ENCODE peak calls at places on chromosome 2, in eight cellular contexts. L, F, T, Y, N, A, Z and R are unnamed samples.
A peak's percentile ranks its signal among the peaks of the same experiment; 100 is the strongest.

GRCh38 chr2:127658641-127659407 is 12.9 kb downstream of the GPR17 start:
- DNase-seq in A (no peak), T (no peak), Y (no peak), F (peak; percentile 93), N (no peak), L (no peak), Z (no peak), R (no peak)

GRCh38 chr2:190334479-190335224 is 8.7 kb upstream of the INPP1 start:
- DNase-seq in L (peak; percentile 30), A (no peak), T (no peak), Y (peak; percentile 47), N (no peak), F (no peak), Z (no peak), R (no peak)

GRCh38 chr2:140737006-140737405 is 1393.8 kb downstream of the LRP1B start:
- DNase-seq in L (no peak), Z (no peak), Y (no peak), N (no peak), T (no peak), F (no peak), A (no peak), R (no peak)

GRCh38 chr2:103401621-103402020 is 639.8 kb downstream of the TMEM182 start:
- DNase-seq in A (peak; percentile 95), N (no peak), Z (no peak), F (no peak), T (peak; percentile 59), Y (no peak), L (no peak), R (no peak)

GRCh38 chr2:7377861-7378569 is 460.8 kb downstream of the RNF144A start:
- DNase-seq in T (peak; percentile 83), N (no peak), Z (no peak), Y (no peak), A (peak; percentile 33), F (peak; percentile 66), L (no peak), R (no peak)

GRCh38 chr2:118846667-118847446 is 591 bp downstream of the EN1 start:
- DNase-seq in Y (no peak), A (peak; percentile 45), L (peak; percentile 41), N (no peak), F (no peak), T (no peak), Z (no peak), R (no peak)

GRCh38 chr2:23465982-23466381 is 81.0 kb downstream of the KLHL29 start:
- DNase-seq in Y (no peak), Z (no peak), L (no peak), N (no peak), A (no peak), T (no peak), F (no peak), R (no peak)

GRCh38 chr2:178363252-178363651 is 87.7 kb downstream of the PRKRA start:
- DNase-seq in N (no peak), F (no peak), A (no peak), L (no peak), Z (no peak), T (no peak), Y (no peak), R (no peak)

GRCh38 chr2:217751192-217751591 is 251.6 kb downstream of the TNS1 start:
- DNase-seq in Y (no peak), N (no peak), A (no peak), Z (peak; percentile 16), T (no peak), L (no peak), F (no peak), R (no peak)

GRCh38 chr2:41400057-41400665 is 647.7 kb upstream of the PKDCC start:
- DNase-seq in A (peak; percentile 40), N (peak; percentile 20), Z (no peak), T (peak; percentile 70), F (no peak), Y (no peak), L (no peak), R (no peak)

DNA sequence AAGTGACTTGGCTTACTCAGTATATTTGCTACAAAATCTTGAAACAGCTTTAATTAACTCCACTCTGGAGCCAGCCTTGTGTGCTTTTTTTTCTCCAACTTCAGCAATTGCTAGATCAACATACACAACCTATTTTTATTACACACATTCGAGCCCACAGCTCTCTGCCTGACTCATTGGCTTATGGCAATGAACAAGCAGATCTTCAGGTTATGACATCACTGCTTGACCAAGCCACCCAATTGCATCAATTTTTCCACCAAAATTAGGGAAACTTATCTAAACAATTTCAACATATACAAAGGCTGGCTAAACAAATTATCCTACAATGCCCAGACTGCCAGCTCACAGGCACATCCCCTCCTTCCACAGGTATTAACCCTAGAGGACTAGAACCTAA is 39.6 kb upstream of the PDK1 start:
- DNase-seq in F (no peak), L (peak; percentile 3), T (no peak), A (no peak), Z (no peak), N (no peak), Y (no peak), R (no peak)
- H3K9me3 ChIP-seq in F (peaks cover 18% of the 10 kb centered on the region), L (peaks cover 9% of the 10 kb centered on the region), T (no peaks in the 10 kb centered on the region), A (peaks cover 55% of the 10 kb centered on the region), Z (peaks cover 9% of the 10 kb centered on the region), N (peaks cover 20% of the 10 kb centered on the region), Y (peaks cover 32% of the 10 kb centered on the region), R (peaks cover 15% of the 10 kb centered on the region)

GRCh38 chr2:230805353-230806017 is 59.3 kb upstream of the ITM2C start:
- DNase-seq in F (no peak), Y (no peak), N (no peak), L (no peak), T (no peak), A (no peak), Z (no peak), R (no peak)
- H3K9me3 ChIP-seq in F (no peaks in the 10 kb centered on the region), Y (no peaks in the 10 kb centered on the region), N (no peaks in the 10 kb centered on the region), L (no peaks in the 10 kb centered on the region), T (no peaks in the 10 kb centered on the region), A (no peaks in the 10 kb centered on the region), Z (peaks cover under 1% of the 10 kb centered on the region), R (no peaks in the 10 kb centered on the region)

GRCh38 chr2:69538249-69538648 is 101.0 kb upstream of the NFU1 start:
- DNase-seq in L (no peak), N (no peak), Z (no peak), Y (no peak), T (no peak), F (no peak), A (no peak), R (no peak)
- H3K9me3 ChIP-seq in L (no peaks in the 10 kb centered on the region), N (no peaks in the 10 kb centered on the region), Z (peaks cover 4% of the 10 kb centered on the region), Y (peaks cover 3% of the 10 kb centered on the region), T (no peaks in the 10 kb centered on the region), F (peaks cover under 1% of the 10 kb centered on the region), A (no peaks in the 10 kb centered on the region), R (no peaks in the 10 kb centered on the region)

GRCh38 chr2:95014126-95014708 is 11.3 kb upstream of the MAL start:
- DNase-seq in L (no peak), A (no peak), N (no peak), T (no peak), F (no peak), Z (no peak), Y (no peak), R (no peak)

GRCh38 chr2:95010697-95011096 is 14.8 kb upstream of the MAL start:
- DNase-seq in Z (no peak), A (no peak), L (no peak), F (no peak), Y (no peak), T (no peak), N (no peak), R (no peak)

GRCh38 chr2:95015261-95015918 is 10.1 kb upstream of the MAL start:
- DNase-seq in Z (no peak), Y (no peak), N (no peak), F (no peak), T (no peak), A (no peak), L (no peak), R (no peak)

GRCh38 chr2:95012881-95013550 is 12.5 kb upstream of the MAL start:
- DNase-seq in L (no peak), Z (no peak), F (no peak), A (no peak), T (no peak), N (no peak), Y (no peak), R (no peak)

GRCh38 chr2:95013726-95014125 is 11.8 kb upstream of the MAL start:
- DNase-seq in Z (no peak), F (no peak), T (no peak), A (no peak), Y (no peak), N (no peak), L (no peak), R (no peak)
- H3K9me3 ChIP-seq in Z (no peaks in the 10 kb centered on the region), F (no peaks in the 10 kb centered on the region), T (no peaks in the 10 kb centered on the region), A (no peaks in the 10 kb centered on the region), Y (no peaks in the 10 kb centered on the region), N (no peaks in the 10 kb centered on the region), L (no peaks in the 10 kb centered on the region), R (no peaks in the 10 kb centered on the region)

GRCh38 chr2:239930378-239930777 is 94.8 kb downstream of the NDUFA10 start:
- DNase-seq in Y (no peak), A (peak; percentile 22), L (no peak), Z (no peak), T (no peak), N (no peak), F (peak; percentile 54), R (no peak)

GRCh38 chr2:239928457-239929350 is 96.4 kb downstream of the NDUFA10 start:
- DNase-seq in Y (no peak), N (no peak), A (peak; percentile 54), T (no peak), L (no peak), Z (no peak), F (peak; percentile 61), R (no peak)

GRCh38 chr2:239929504-239929903 is 95.6 kb downstream of the NDUFA10 start:
- DNase-seq in L (no peak), N (no peak), Y (no peak), T (no peak), A (peak; percentile 11), Z (no peak), F (peak; percentile 15), R (no peak)

GRCh38 chr2:239926587-239927234 is 98.4 kb downstream of the NDUFA10 start:
- DNase-seq in A (no peak), Z (no peak), T (no peak), L (no peak), N (no peak), F (no peak), Y (no peak), R (no peak)

GRCh38 chr2:239927424-239927981 is 97.6 kb downstream of the NDUFA10 start:
- DNase-seq in L (peak; percentile 64), F (peak; percentile 60), Y (peak; percentile 20), N (no peak), A (peak; percentile 31), T (no peak), Z (no peak), R (peak; percentile 58)
- H3K9me3 ChIP-seq in L (peaks cover 4% of the 10 kb centered on the region), F (no peaks in the 10 kb centered on the region), Y (no peaks in the 10 kb centered on the region), N (no peaks in the 10 kb centered on the region), A (no peaks in the 10 kb centered on the region), T (no peaks in the 10 kb centered on the region), Z (peaks cover 3% of the 10 kb centered on the region), R (no peaks in the 10 kb centered on the region)

GRCh38 chr2:173326806-173327205 is 27.9 kb upstream of the CDCA7 start:
- DNase-seq in F (no peak), Y (no peak), N (no peak), A (no peak), Z (no peak), T (no peak), L (no peak), R (no peak)
- H3K9me3 ChIP-seq in F (peaks cover 23% of the 10 kb centered on the region), Y (peaks cover 29% of the 10 kb centered on the region), N (peaks cover 4% of the 10 kb centered on the region), A (no peaks in the 10 kb centered on the region), Z (peaks cover 20% of the 10 kb centered on the region), T (peaks cover 4% of the 10 kb centered on the region), L (no peaks in the 10 kb centered on the region), R (peaks cover 2% of the 10 kb centered on the region)